ENCODE peak calls at places on chromosomes 1 and 21, in five cellular contexts. Y, X, D, T and I are unnamed samples.
A peak's percentile ranks its signal among the peaks of the same experiment; 100 is the strongest.

GRCh38 chr1:6554907-6555778 is at the start of gene TAS1R1:
- DNase-seq in Y (no peak), X (peak; percentile 53), D (no peak), T (no peak), I (no peak)

GRCh38 chr1:82110366-82111254 is 309.9 kb downstream of the ADGRL2 start:
- DNase-seq in Y (no peak), X (no peak), D (no peak), T (no peak), I (no peak)

GRCh38 chr21:46210378-46211136 is 18.0 kb downstream of the LSS start:
- DNase-seq in Y (no peak), X (peak; percentile 16), D (no peak), T (no peak), I (no peak)

GRCh38 chr1:109482796-109483638 is 688 bp upstream of the ATXN7L2 start:
- DNase-seq in Y (no peak), X (no peak), D (no peak), T (no peak), I (no peak)

GRCh38 chr1:65174585-65174984 is 26.6 kb downstream of the AK4 start:
- DNase-seq in Y (peak; percentile 97), X (no peak), D (no peak), T (peak; percentile 38), I (peak; percentile 25)

GRCh38 chr21:42073140-42074099 is 2.3 kb downstream of the UMODL1 start:
- DNase-seq in Y (no peak), X (no peak), D (no peak), T (no peak), I (no peak)

GRCh38 chr1:206935491-206936067 is 10.7 kb downstream of the PIGR start:
- DNase-seq in Y (peak; percentile 44), X (no peak), D (no peak), T (peak; percentile 19), I (no peak)

GRCh38 chr1:206456577-206457375 is 13.5 kb upstream of the IKBKE start:
- DNase-seq in Y (no peak), X (no peak), D (no peak), T (no peak), I (peak; percentile 39)

GRCh38 chr1:29209173-29209572 is 21.6 kb downstream of the MECR start:
- DNase-seq in Y (no peak), X (no peak), D (no peak), T (no peak), I (no peak)

GRCh38 chr1:165857046-165857801 is 29.8 kb downstream of the UCK2 start:
- DNase-seq in Y (peak; percentile 86), X (no peak), D (no peak), T (no peak), I (no peak)

GRCh38 chr1:96329121-96329520 is 392.5 kb upstream of the PTBP2 start:
- DNase-seq in Y (no peak), X (no peak), D (no peak), T (no peak), I (peak; percentile 53)

GRCh38 chr1:95806171-95806570 is 572.2 kb downstream of the RWDD3 start:
- DNase-seq in Y (no peak), X (no peak), D (no peak), T (no peak), I (no peak)

GRCh38 chr1:223175032-223175431 is 32.0 kb upstream of the TLR5 start:
- DNase-seq in Y (no peak), X (no peak), D (no peak), T (no peak), I (no peak)

GRCh38 chr1:206117151-206117948 is at the start of gene AVPR1B:
- DNase-seq in Y (no peak), X (no peak), D (peak; percentile 33), T (no peak), I (peak; percentile 12)

GRCh38 chr1:7298749-7299151 is 472.3 kb upstream of the VAMP3 start:
- DNase-seq in Y (no peak), X (no peak), D (no peak), T (no peak), I (peak; percentile 60)

GRCh38 chr1:218642033-218642954 is 297.2 kb downstream of the TGFB2 start:
- DNase-seq in Y (no peak), X (no peak), D (no peak), T (no peak), I (no peak)

GRCh38 chr1:11851171-11851570 is 3.6 kb upstream of the NPPA start:
- DNase-seq in Y (peak; percentile 97), X (no peak), D (no peak), T (no peak), I (no peak)

GRCh38 chr1:204213668-204214662 is at the start of gene GOLT1A:
- DNase-seq in Y (no peak), X (peak; percentile 90), D (peak; percentile 72), T (no peak), I (peak; percentile 87)

GRCh38 chr1:203539831-203540546 is 46.0 kb downstream of the OPTC start:
- DNase-seq in Y (no peak), X (no peak), D (no peak), T (no peak), I (no peak)

GRCh38 chr1:112505878-112506277 is 2.9 kb upstream of the WNT2B start:
- DNase-seq in Y (no peak), X (no peak), D (no peak), T (no peak), I (no peak)

GRCh38 chr1:15680131-15680530 is 4.0 kb upstream of the PLEKHM2 start:
- DNase-seq in Y (no peak), X (no peak), D (no peak), T (no peak), I (no peak)

GRCh38 chr1:239098400-239099037 is 287.8 kb upstream of the CHRM3 start:
- DNase-seq in Y (peak; percentile 25), X (no peak), D (no peak), T (no peak), I (no peak)